ENCODE peak calls at places on chromosomes 16 and 17, in ten cellular contexts. One of them, this sample, is unnamed.

GRCh38 chr17:81342062-81342699 is 47.1 kb upstream of the SLC38A10 start:
- DNase-seq in cardiac muscle cell: peak; percentile 36
- DNase-seq in A549: no peak
- DNase-seq in endothelial cell of umbilical vein: peak; percentile 35
- DNase-seq in lower leg skin: no peak
- DNase-seq in tibial nerve: no peak
- DNase-seq in body of pancreas: no peak
- DNase-seq in GM23338: no peak
- DNase-seq in fibroblast of the aortic adventitia: peak; percentile 34
- DNase-seq in AG04449: no peak
- DNase-seq in this sample: no peak

GRCh38 chr16:9311303-9311954 is 220.0 kb downstream of the HAPSTR1 start:
- DNase-seq in cardiac muscle cell: no peak
- DNase-seq in A549: no peak
- DNase-seq in AG04449: no peak
- DNase-seq in fibroblast of the aortic adventitia: no peak
- DNase-seq in GM23338: peak; percentile 73
- DNase-seq in lower leg skin: peak; percentile 71
- DNase-seq in body of pancreas: peak; percentile 32
- DNase-seq in tibial nerve: no peak
- DNase-seq in endothelial cell of umbilical vein: no peak
- DNase-seq in this sample: no peak

GRCh38 chr16:62545039-62545438 is 508.8 kb upstream of the CDH8 start:
- DNase-seq in GM23338: peak; percentile 47
- DNase-seq in cardiac muscle cell: no peak
- DNase-seq in tibial nerve: no peak
- DNase-seq in fibroblast of the aortic adventitia: no peak
- DNase-seq in A549: no peak
- DNase-seq in endothelial cell of umbilical vein: no peak
- DNase-seq in body of pancreas: no peak
- DNase-seq in lower leg skin: no peak
- DNase-seq in AG04449: no peak
- DNase-seq in this sample: no peak

GRCh38 chr17:73268582-73269328 is 7.1 kb upstream of the CPSF4L start:
- DNase-seq in lower leg skin: no peak
- DNase-seq in tibial nerve: no peak
- DNase-seq in GM23338: no peak
- DNase-seq in AG04449: no peak
- DNase-seq in body of pancreas: peak; percentile 90
- DNase-seq in A549: no peak
- DNase-seq in cardiac muscle cell: no peak
- DNase-seq in fibroblast of the aortic adventitia: no peak
- DNase-seq in endothelial cell of umbilical vein: no peak
- DNase-seq in this sample: no peak

GRCh38 chr16:24550295-24550694 is 10.9 kb downstream of the RBBP6 start:
- DNase-seq in lower leg skin: no peak
- DNase-seq in cardiac muscle cell: no peak
- DNase-seq in GM23338: no peak
- DNase-seq in A549: no peak
- DNase-seq in tibial nerve: no peak
- DNase-seq in body of pancreas: no peak
- DNase-seq in endothelial cell of umbilical vein: no peak
- DNase-seq in fibroblast of the aortic adventitia: no peak
- DNase-seq in AG04449: no peak
- DNase-seq in this sample: no peak

GRCh38 chr16:81604960-81605383 is 160.4 kb downstream of the CMIP start:
- DNase-seq in A549: peak; percentile 57
- DNase-seq in cardiac muscle cell: peak; percentile 54
- DNase-seq in endothelial cell of umbilical vein: peak; percentile 70
- DNase-seq in body of pancreas: no peak
- DNase-seq in AG04449: no peak
- DNase-seq in fibroblast of the aortic adventitia: peak; percentile 60
- DNase-seq in lower leg skin: no peak
- DNase-seq in GM23338: no peak
- DNase-seq in tibial nerve: no peak
- DNase-seq in this sample: peak; percentile 51

GRCh38 chr16:83781-84615 is 6.0 kb downstream of the MPG start:
- DNase-seq in endothelial cell of umbilical vein: peak; percentile 64
- DNase-seq in A549: no peak
- DNase-seq in fibroblast of the aortic adventitia: peak; percentile 70
- DNase-seq in cardiac muscle cell: peak; percentile 54
- DNase-seq in AG04449: no peak
- DNase-seq in GM23338: no peak
- DNase-seq in lower leg skin: no peak
- DNase-seq in tibial nerve: no peak
- DNase-seq in body of pancreas: no peak
- DNase-seq in this sample: peak; percentile 54

GRCh38 chr16:81532491-81533174 is 88.0 kb downstream of the CMIP start:
- DNase-seq in AG04449: no peak
- DNase-seq in endothelial cell of umbilical vein: no peak
- DNase-seq in fibroblast of the aortic adventitia: no peak
- DNase-seq in A549: peak; percentile 83
- DNase-seq in cardiac muscle cell: no peak
- DNase-seq in tibial nerve: no peak
- DNase-seq in body of pancreas: peak; percentile 80
- DNase-seq in GM23338: no peak
- DNase-seq in lower leg skin: no peak
- DNase-seq in this sample: no peak

GRCh38 chr16:775236-775796 is 12.9 kb downstream of the RPUSD1 start:
- DNase-seq in AG04449: no peak
- DNase-seq in cardiac muscle cell: no peak
- DNase-seq in lower leg skin: no peak
- DNase-seq in GM23338: no peak
- DNase-seq in endothelial cell of umbilical vein: no peak
- DNase-seq in body of pancreas: no peak
- DNase-seq in A549: no peak
- DNase-seq in fibroblast of the aortic adventitia: no peak
- DNase-seq in tibial nerve: no peak
- DNase-seq in this sample: no peak

GRCh38 chr17:27970587-27970986 is 71.9 kb upstream of the NLK start:
- DNase-seq in lower leg skin: no peak
- DNase-seq in tibial nerve: no peak
- DNase-seq in cardiac muscle cell: no peak
- DNase-seq in GM23338: no peak
- DNase-seq in AG04449: no peak
- DNase-seq in A549: no peak
- DNase-seq in endothelial cell of umbilical vein: no peak
- DNase-seq in body of pancreas: no peak
- DNase-seq in fibroblast of the aortic adventitia: no peak
- DNase-seq in this sample: no peak

DNA sequence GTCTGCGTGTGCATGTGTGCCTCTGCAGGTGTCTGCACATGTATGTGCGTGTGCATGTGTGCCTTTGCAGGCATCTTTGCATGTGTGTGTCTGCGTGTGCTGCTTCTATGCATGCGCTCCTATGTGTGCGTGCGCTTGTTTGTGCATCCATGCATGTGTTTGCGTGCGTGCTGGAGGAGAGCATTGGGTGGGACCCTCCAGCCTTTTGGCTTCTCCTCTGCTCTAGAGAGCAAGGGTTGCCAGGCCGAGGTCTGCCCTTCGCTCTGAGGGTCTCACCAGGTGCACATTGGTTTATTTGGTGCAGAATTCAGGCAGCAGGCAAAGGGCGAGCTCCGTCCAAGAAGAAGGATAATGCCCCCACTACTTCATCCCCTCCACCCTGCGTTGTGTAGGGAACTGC is 1.1 kb upstream of the RAB40B start:
- DNase-seq in body of pancreas: no peak
- DNase-seq in endothelial cell of umbilical vein: no peak
- DNase-seq in GM23338: no peak
- DNase-seq in tibial nerve: no peak
- DNase-seq in AG04449: no peak
- DNase-seq in A549: no peak
- DNase-seq in lower leg skin: no peak
- DNase-seq in cardiac muscle cell: no peak
- DNase-seq in fibroblast of the aortic adventitia: no peak
- DNase-seq in this sample: no peak
- H3K4me3 ChIP-seq in body of pancreas: no peak overlapping the region
- H3K4me3 ChIP-seq in endothelial cell of umbilical vein: no peak overlapping the region
- H3K4me3 ChIP-seq in GM23338: peak overlapping the region; percentile 63
- H3K4me3 ChIP-seq in tibial nerve: no peak overlapping the region
- H3K4me3 ChIP-seq in AG04449: peak overlapping the region; percentile 76
- H3K4me3 ChIP-seq in A549: peak overlapping the region; percentile 60
- H3K4me3 ChIP-seq in lower leg skin: no peak overlapping the region
- H3K4me3 ChIP-seq in cardiac muscle cell: peak overlapping the region; percentile 53
- H3K4me3 ChIP-seq in fibroblast of the aortic adventitia: peak overlapping the region; percentile 77
- H3K4me3 ChIP-seq in this sample: no peak overlapping the region

DNA sequence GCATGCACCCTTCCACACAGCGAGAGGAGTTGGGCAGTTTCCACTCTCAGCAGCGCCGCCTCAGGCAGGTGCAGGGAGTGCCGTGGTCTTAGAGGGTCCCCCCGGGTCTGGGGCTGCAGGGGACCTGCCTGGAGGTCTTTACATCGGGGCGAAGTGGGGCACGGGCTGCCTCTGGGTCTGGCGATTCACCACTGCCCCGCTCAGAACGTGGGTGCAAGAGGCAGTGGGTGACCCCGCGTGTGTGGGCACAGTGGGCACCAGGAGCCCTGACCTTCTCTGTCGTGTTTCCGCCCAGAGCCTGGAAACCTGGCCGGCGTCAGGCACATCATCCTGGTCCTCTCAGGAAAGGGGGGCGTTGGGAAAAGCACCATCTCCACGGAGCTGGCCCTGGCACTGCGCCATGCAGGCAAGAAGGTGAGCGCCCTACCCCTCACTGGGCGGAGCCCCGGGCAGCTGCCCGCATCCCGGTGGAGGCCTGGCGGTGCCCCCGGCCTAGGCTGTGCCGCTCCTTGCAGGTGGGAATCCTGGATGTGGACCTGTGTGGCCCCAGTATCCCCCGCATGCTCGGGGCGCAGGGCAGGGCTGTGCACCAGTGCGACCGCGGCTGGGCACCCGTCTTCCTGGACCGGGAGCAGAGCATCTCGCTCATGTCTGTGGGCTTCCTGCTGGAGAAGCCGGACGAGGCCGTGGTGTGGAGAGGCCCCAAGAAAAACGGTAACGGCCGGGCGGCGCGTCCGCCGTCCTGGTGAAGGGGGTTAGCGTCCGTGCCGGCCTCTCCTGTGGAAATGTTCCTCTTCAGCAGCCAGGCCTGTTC is 3.7 kb downstream of the NUBP2 start:
- DNase-seq in lower leg skin: peak; percentile 80
- DNase-seq in fibroblast of the aortic adventitia: no peak
- DNase-seq in A549: no peak
- DNase-seq in cardiac muscle cell: no peak
- DNase-seq in GM23338: no peak
- DNase-seq in AG04449: no peak
- DNase-seq in endothelial cell of umbilical vein: no peak
- DNase-seq in tibial nerve: no peak
- DNase-seq in body of pancreas: no peak
- DNase-seq in this sample: no peak
- TF ChIP-seq CTCF in lower leg skin: no peak
- TF ChIP-seq CTCF in fibroblast of the aortic adventitia: no peak
- TF ChIP-seq CTCF in A549: no peak
- TF ChIP-seq CTCF in cardiac muscle cell: no peak
- TF ChIP-seq CTCF in GM23338: peak; percentile 16
- TF ChIP-seq CTCF in AG04449: no peak
- TF ChIP-seq CTCF in endothelial cell of umbilical vein: no peak
- TF ChIP-seq CTCF in tibial nerve: no peak
- TF ChIP-seq CTCF in body of pancreas: no peak
- TF ChIP-seq CTCF in this sample: no peak

DNA sequence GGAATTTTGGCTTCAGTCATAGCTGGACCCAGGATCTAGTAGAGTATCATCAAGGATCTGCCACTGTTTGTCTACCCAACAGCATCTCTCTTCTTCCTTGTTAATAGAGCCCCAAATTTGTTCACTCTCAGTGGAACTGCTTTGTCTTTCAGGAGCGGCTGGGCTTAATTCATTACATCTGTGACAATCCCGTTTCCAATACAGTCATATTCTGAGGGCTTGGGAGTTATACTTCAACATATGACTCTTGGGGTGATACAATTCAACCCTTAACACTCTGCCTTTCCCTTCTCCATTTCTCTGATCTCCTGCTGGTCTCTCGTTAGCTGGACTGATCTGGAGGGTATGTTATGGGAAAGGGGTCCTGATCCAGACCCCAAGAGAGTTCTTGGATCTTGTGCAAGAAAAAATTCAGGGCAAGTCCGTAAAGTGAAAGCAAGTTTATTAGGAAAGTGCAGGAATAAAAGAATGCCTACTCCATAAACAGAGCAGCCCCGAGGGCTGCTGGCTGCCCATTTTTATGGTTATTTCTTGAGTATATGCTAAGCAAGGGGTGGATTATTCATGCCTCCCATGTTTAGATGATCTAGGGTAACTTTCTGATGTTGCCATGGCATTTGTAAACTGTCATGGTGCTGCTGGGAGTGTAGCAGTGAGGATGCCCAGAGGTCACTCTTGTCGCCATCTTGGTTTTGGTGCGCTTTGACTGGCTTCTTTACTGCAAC is 42.4 kb downstream of the IQCK start:
- DNase-seq in AG04449: no peak
- DNase-seq in tibial nerve: no peak
- DNase-seq in endothelial cell of umbilical vein: no peak
- DNase-seq in GM23338: no peak
- DNase-seq in body of pancreas: no peak
- DNase-seq in A549: no peak
- DNase-seq in fibroblast of the aortic adventitia: no peak
- DNase-seq in lower leg skin: no peak
- DNase-seq in cardiac muscle cell: no peak
- DNase-seq in this sample: no peak
- H3K4me3 ChIP-seq in AG04449: no peak overlapping the region
- H3K4me3 ChIP-seq in tibial nerve: no peak overlapping the region
- H3K4me3 ChIP-seq in endothelial cell of umbilical vein: no peak overlapping the region
- H3K4me3 ChIP-seq in GM23338: no peak overlapping the region
- H3K4me3 ChIP-seq in body of pancreas: no peak overlapping the region
- H3K4me3 ChIP-seq in A549: no peak overlapping the region
- H3K4me3 ChIP-seq in fibroblast of the aortic adventitia: no peak overlapping the region
- H3K4me3 ChIP-seq in lower leg skin: no peak overlapping the region
- H3K4me3 ChIP-seq in cardiac muscle cell: no peak overlapping the region
- H3K4me3 ChIP-seq in this sample: no peak overlapping the region

GRCh38 chr16:58639836-58640235 is 10.2 kb upstream of the CNOT1 start:
- DNase-seq in AG04449: no peak
- DNase-seq in GM23338: no peak
- DNase-seq in fibroblast of the aortic adventitia: no peak
- DNase-seq in lower leg skin: no peak
- DNase-seq in endothelial cell of umbilical vein: no peak
- DNase-seq in A549: no peak
- DNase-seq in cardiac muscle cell: no peak
- DNase-seq in tibial nerve: no peak
- DNase-seq in body of pancreas: no peak
- DNase-seq in this sample: no peak

GRCh38 chr16:58639230-58639629 is 9.6 kb upstream of the CNOT1 start:
- DNase-seq in AG04449: no peak
- DNase-seq in cardiac muscle cell: no peak
- DNase-seq in fibroblast of the aortic adventitia: no peak
- DNase-seq in body of pancreas: no peak
- DNase-seq in GM23338: no peak
- DNase-seq in lower leg skin: no peak
- DNase-seq in A549: no peak
- DNase-seq in endothelial cell of umbilical vein: no peak
- DNase-seq in tibial nerve: no peak
- DNase-seq in this sample: no peak

GRCh38 chr16:58636474-58636873 is 6.8 kb upstream of the CNOT1 start:
- DNase-seq in fibroblast of the aortic adventitia: no peak
- DNase-seq in AG04449: no peak
- DNase-seq in A549: no peak
- DNase-seq in cardiac muscle cell: no peak
- DNase-seq in lower leg skin: no peak
- DNase-seq in endothelial cell of umbilical vein: no peak
- DNase-seq in tibial nerve: no peak
- DNase-seq in body of pancreas: no peak
- DNase-seq in GM23338: no peak
- DNase-seq in this sample: no peak

GRCh38 chr16:58640949-58641348 is 11.3 kb upstream of the CNOT1 start:
- DNase-seq in endothelial cell of umbilical vein: no peak
- DNase-seq in lower leg skin: no peak
- DNase-seq in GM23338: no peak
- DNase-seq in tibial nerve: no peak
- DNase-seq in A549: no peak
- DNase-seq in AG04449: no peak
- DNase-seq in fibroblast of the aortic adventitia: no peak
- DNase-seq in cardiac muscle cell: no peak
- DNase-seq in body of pancreas: no peak
- DNase-seq in this sample: no peak

GRCh38 chr16:58638148-58639036 is 8.8 kb upstream of the CNOT1 start:
- DNase-seq in fibroblast of the aortic adventitia: peak; percentile 89
- DNase-seq in tibial nerve: peak; percentile 30
- DNase-seq in body of pancreas: peak; percentile 36
- DNase-seq in AG04449: peak; percentile 63
- DNase-seq in A549: peak; percentile 74
- DNase-seq in endothelial cell of umbilical vein: peak; percentile 21
- DNase-seq in GM23338: peak; percentile 63
- DNase-seq in cardiac muscle cell: peak; percentile 89
- DNase-seq in lower leg skin: peak; percentile 86
- DNase-seq in this sample: peak; percentile 91
- TF ChIP-seq CTCF in fibroblast of the aortic adventitia: peak; percentile 54
- TF ChIP-seq CTCF in tibial nerve: no peak
- TF ChIP-seq CTCF in body of pancreas: peak; percentile 23
- TF ChIP-seq CTCF in AG04449: peak; percentile 63
- TF ChIP-seq CTCF in A549: peak; percentile 60
- TF ChIP-seq CTCF in endothelial cell of umbilical vein: no peak
- TF ChIP-seq CTCF in GM23338: peak; percentile 41
- TF ChIP-seq CTCF in cardiac muscle cell: peak; percentile 54
- TF ChIP-seq CTCF in lower leg skin: no peak
- TF ChIP-seq CTCF in this sample: peak; percentile 53

This sample was measured in cardiac fibroblast.